ENCODE peak calls at places on chromosomes 7 and 10, in nine cellular contexts. W is dermis microvascular lymphatic vessel endothelial cell; K is cerebellar cortex; V is AG10803; Q is pulmonary artery endothelial cell; G is iPS-NIHi11; Y is astrocyte of the spinal cord; Z is activated CD4-positive, CD25-positive, alpha-beta regulatory T cell; H is RWPE1. T is an unnamed sample.

GRCh38 chr10:78443900-78444571 is 410.4 kb downstream of the RPS24 start:
- DNase-seq in Q (no peak), K (peak), V (no peak), W (no peak), H (no peak), Y (no peak), G (no peak), Z (no peak), T (no peak)

GRCh38 chr10:77386833-77387232 is 250.8 kb downstream of the KCNMA1 start:
- DNase-seq in W (peak), K (no peak), Q (peak), H (no peak), Z (no peak), V (peak), G (no peak), Y (peak), T (peak)

GRCh38 chr7:24828871-24829661 is 71.8 kb upstream of the GSDME start:
- DNase-seq in H (no peak), Z (no peak), V (peak), Q (no peak), Y (peak), W (peak), K (no peak), G (no peak), T (peak)

GRCh38 chr7:43164757-43165156 is 52.3 kb downstream of the HECW1 start:
- DNase-seq in V (peak), G (no peak), Y (peak), Q (no peak), W (peak), H (peak), Z (no peak), K (peak), T (peak)

GRCh38 chr7:129522088-129522970 is 20.0 kb downstream of the SMKR1 start:
- DNase-seq in Q (no peak), W (peak), Z (no peak), H (no peak), G (peak), V (no peak), Y (no peak), K (no peak), T (no peak)

GRCh38 chr7:111841596-111842209 is 279.4 kb upstream of the IMMP2L start:
- DNase-seq in V (peak), W (peak), H (no peak), Y (no peak), G (no peak), Z (no peak), Q (no peak), K (no peak), T (no peak)

GRCh38 chr10:80409121-80409520 is 770 bp downstream of the PRXL2A start:
- DNase-seq in Q (no peak), K (no peak), H (no peak), Z (no peak), Y (no peak), W (peak), V (no peak), G (peak), T (peak)

GRCh38 chr7:151011097-151011409 is 13.2 kb downstream of the ATG9B start:
- DNase-seq in G (no peak), Y (no peak), H (no peak), Z (no peak), K (no peak), V (no peak), Q (no peak), W (no peak), T (no peak)

GRCh38 chr7:157577061-157577460 is 240.3 kb downstream of the DNAJB6 start:
- DNase-seq in Z (no peak), G (no peak), V (no peak), Y (no peak), Q (no peak), K (no peak), W (no peak), H (no peak), T (no peak)

GRCh38 chr10:17457083-17457482 is 2.7 kb upstream of the ST8SIA6 start:
- DNase-seq in W (no peak), Z (no peak), K (no peak), Q (no peak), H (no peak), G (no peak), V (no peak), Y (no peak), T (no peak)

GRCh38 chr10:118108194-118109026 is 61.7 kb upstream of the RAB11FIP2 start:
- DNase-seq in H (peak), W (no peak), K (no peak), G (no peak), V (peak), Z (no peak), Q (no peak), Y (peak), T (no peak)

GRCh38 chr7:17485905-17486304 is 187.5 kb downstream of the AHR start:
- DNase-seq in V (no peak), G (no peak), W (no peak), H (no peak), Z (no peak), K (no peak), Q (no peak), Y (no peak), T (no peak)

GRCh38 chr10:84265378-84265777 is 20.5 kb downstream of the RGR start:
- DNase-seq in G (no peak), H (no peak), Z (no peak), Y (no peak), W (no peak), K (no peak), Q (no peak), V (peak), T (no peak)

GRCh38 chr10:50937230-50937907 is 51.9 kb upstream of the A1CF start:
- DNase-seq in G (peak), Q (no peak), H (peak), K (peak), W (peak), Y (peak), Z (no peak), V (peak), T (peak)

GRCh38 chr7:2012981-2013380 is 219.8 kb downstream of the MAD1L1 start:
- DNase-seq in K (no peak), Q (no peak), Y (peak), Z (no peak), G (no peak), W (no peak), V (peak), H (no peak), T (no peak)

GRCh38 chr10:26682926-26683325 is 14.6 kb upstream of the PDSS1 start:
- DNase-seq in K (no peak), Z (no peak), Q (no peak), G (no peak), H (no peak), V (no peak), W (no peak), Y (no peak), T (no peak)

GRCh38 chr10:24951201-24952145 is 933 bp downstream of the PRTFDC1 start:
- DNase-seq in K (peak), W (peak), Y (no peak), H (no peak), Q (no peak), Z (no peak), V (peak), G (peak), T (peak)

GRCh38 chr7:85186521-85187241 is at the start of gene SEMA3D:
- DNase-seq in K (peak), V (peak), W (peak), G (peak), Q (peak), Y (peak), Z (no peak), H (peak), T (peak)

GRCh38 chr7:150993511-150993910 is 2.7 kb downstream of the NOS3 start:
- DNase-seq in Q (peak), V (no peak), G (no peak), W (peak), Y (no peak), K (no peak), H (no peak), Z (no peak), T (peak)

GRCh38 chr7:122137291-122138077 is 6.6 kb downstream of the AASS start:
- DNase-seq in K (no peak), Y (peak), Q (no peak), W (peak), H (no peak), G (no peak), V (peak), Z (no peak), T (peak)

GRCh38 chr7:99926351-99926750 is 3.1 kb downstream of the GJC3 start:
- DNase-seq in W (no peak), V (no peak), K (no peak), G (no peak), Z (no peak), Y (no peak), Q (no peak), H (no peak), T (no peak)

GRCh38 chr7:148623586-148624282 is 33.2 kb downstream of the C7orf33 start:
- DNase-seq in H (no peak), K (no peak), Q (no peak), Z (no peak), Y (peak), V (peak), G (no peak), W (no peak), T (no peak)

GRCh38 chr7:137937202-137937560 is 64.7 kb downstream of the CREB3L2 start:
- DNase-seq in Y (peak), H (no peak), K (no peak), W (no peak), G (no peak), Z (no peak), V (peak), Q (no peak), T (no peak)

GRCh38 chr7:134329614-134330316 is 13.0 kb upstream of the SLC35B4 start:
- DNase-seq in H (no peak), G (no peak), Y (no peak), V (no peak), W (peak), Z (no peak), Q (no peak), K (no peak), T (no peak)

GRCh38 chr7:43572516-43573049 is 10.3 kb upstream of the STK17A start:
- DNase-seq in Z (no peak), W (peak), V (peak), H (peak), Q (peak), Y (peak), G (no peak), K (no peak), T (peak)

GRCh38 chr10:1683649-1684048 is 53.7 kb downstream of the ADARB2 start:
- DNase-seq in W (no peak), Q (no peak), Z (no peak), Y (no peak), V (no peak), G (no peak), H (no peak), K (no peak), T (no peak)

GRCh38 chr7:94660006-94660405 is 4.1 kb upstream of the SGCE start:
- DNase-seq in V (peak), G (no peak), K (no peak), W (peak), Y (no peak), H (no peak), Z (no peak), Q (no peak), T (peak)

GRCh38 chr7:94687810-94688209 is 31.9 kb upstream of the SGCE start:
- DNase-seq in Q (no peak), H (no peak), Z (no peak), G (no peak), W (no peak), Y (no peak), K (no peak), V (peak), T (no peak)

GRCh38 chr7:131328387-131329175 is 905 bp downstream of the MKLN1 start:
- DNase-seq in W (peak), V (peak), Q (no peak), K (peak), H (peak), Y (peak), Z (no peak), G (no peak), T (peak)

GRCh38 chr7:18163091-18163490 is 135.4 kb upstream of the PRPS1L1 start:
- DNase-seq in H (no peak), K (no peak), Y (no peak), G (no peak), W (no peak), Q (no peak), Z (no peak), V (peak), T (no peak)

GRCh38 chr7:29622335-29623265 is 59.0 kb downstream of the PRR15 start:
- DNase-seq in V (peak), Q (peak), Y (peak), W (peak), G (peak), Z (no peak), H (peak), K (no peak), T (peak)

GRCh38 chr7:100951172-100951571 is 1.8 kb downstream of the MUC3A start:
- DNase-seq in Z (no peak), K (no peak), Q (no peak), G (peak), W (no peak), V (no peak), H (no peak), Y (no peak), T (no peak)

GRCh38 chr10:42997151-42997848 is 79.6 kb upstream of the RET start:
- DNase-seq in H (no peak), Q (no peak), K (no peak), W (no peak), G (no peak), Z (no peak), Y (no peak), V (no peak), T (no peak)

GRCh38 chr10:78455873-78456272 is 422.2 kb downstream of the RPS24 start:
- DNase-seq in Z (no peak), G (no peak), H (no peak), W (no peak), Q (no peak), Y (no peak), V (no peak), K (no peak), T (no peak)

GRCh38 chr7:50921114-50921513 is 138.4 kb upstream of the GRB10 start:
- DNase-seq in V (no peak), G (no peak), Z (no peak), Q (no peak), W (no peak), H (peak), K (no peak), Y (no peak), T (no peak)

GRCh38 chr10:93576888-93577287 is 10.4 kb downstream of the FFAR4 start:
- DNase-seq in Y (no peak), H (no peak), K (no peak), W (no peak), V (no peak), Z (no peak), Q (no peak), G (no peak), T (no peak)

GRCh38 chr10:118523775-118524174 is 71.7 kb downstream of the PRLHR start:
- DNase-seq in V (peak), G (no peak), Z (no peak), Q (no peak), H (peak), Y (no peak), W (no peak), K (no peak), T (no peak)

GRCh38 chr7:1883834-1884582 is 213.9 kb downstream of the ELFN1 start:
- DNase-seq in H (no peak), K (no peak), Z (no peak), G (peak), V (no peak), W (no peak), Y (no peak), Q (no peak), T (no peak)

GRCh38 chr7:117061751-117062150 is 108.5 kb downstream of the ST7 start:
- DNase-seq in Q (no peak), K (no peak), V (peak), W (no peak), G (no peak), Y (peak), H (no peak), Z (no peak), T (no peak)